ENCODE peak calls at places on chromosome 15, in four cellular contexts. W is left ventricle myocardium inferior, U is tibial artery, Y is WERI-Rb-1. Q is an unnamed sample.

GRCh38 chr15:95639208-95639607 is 691.3 kb upstream of the NR2F2 start:
- DNase-seq in W (no peak), U (no peak), Y (no peak), Q (no peak)

GRCh38 chr15:66374179-66374578 is 12.5 kb upstream of the MAP2K1 start:
- DNase-seq in W (no peak), U (no peak), Y (no peak), Q (no peak)

GRCh38 chr15:23472033-23472432 is 25.0 kb upstream of the GOLGA6L2 start:
- DNase-seq in W (no peak), U (no peak), Y (no peak), Q (no peak)

GRCh38 chr15:58463815-58464697 is 32.3 kb downstream of the LIPC start:
- DNase-seq in W (no peak), U (no peak), Y (no peak), Q (no peak)

GRCh38 chr15:45146405-45146804 is 16.6 kb downstream of the DUOX1 start:
- DNase-seq in W (no peak), U (no peak), Y (no peak), Q (no peak)

GRCh38 chr15:89805241-89806216 is 9.1 kb downstream of the ANPEP start:
- DNase-seq in W (no peak), U (no peak), Y (no peak), Q (no peak)

GRCh38 chr15:66647358-66647757 is 54.7 kb upstream of the SMAD6 start:
- DNase-seq in W (peak; percentile 63), U (no peak), Y (no peak), Q (no peak)

GRCh38 chr15:86558252-86558651 is 478.6 kb downstream of the AGBL1 start:
- DNase-seq in W (no peak), U (no peak), Y (no peak), Q (no peak)

GRCh38 chr15:30872341-30872748 is 31.4 kb upstream of the FAN1 start:
- DNase-seq in W (no peak), U (no peak), Y (no peak), Q (no peak)
- TF ChIP-seq CTCF in W (no peak), U (no peak), Y (no peak), Q (no peak)

GRCh38 chr15:52559583-52559982 is 9.2 kb downstream of the ARPP19 start:
- DNase-seq in W (no peak), U (no peak), Y (no peak), Q (no peak)
- H3K4me3 ChIP-seq in W (no peak overlapping the region), U (no peak overlapping the region), Y (no peak overlapping the region), Q (no peak overlapping the region)

DNA sequence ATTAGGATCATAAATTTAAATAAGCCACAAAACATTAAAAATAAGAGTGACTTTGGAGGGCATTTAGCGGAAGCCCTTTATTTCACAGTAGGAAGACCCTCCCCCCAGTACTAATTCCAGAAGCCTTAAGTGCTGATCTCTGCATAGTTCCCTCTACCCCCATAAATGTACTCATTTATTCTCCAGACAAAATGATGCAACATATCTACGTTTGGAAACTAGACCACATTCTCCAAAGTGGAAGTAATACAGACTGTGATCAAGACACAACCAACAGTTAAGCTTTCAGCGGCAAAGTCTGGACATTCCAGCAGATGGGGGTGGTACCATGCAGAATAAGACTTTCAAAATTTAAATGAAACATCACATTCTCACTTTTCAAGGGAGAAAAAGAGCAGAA is 44.8 kb upstream of the RPS17 start:
- DNase-seq in W (no peak), U (no peak), Y (no peak), Q (no peak)
- TF ChIP-seq CTCF in W (no peak), U (no peak), Y (no peak), Q (no peak)

GRCh38 chr15:71447328-71448250 is 332.3 kb downstream of the THSD4 start:
- DNase-seq in W (no peak), U (no peak), Y (no peak), Q (no peak)

GRCh38 chr15:71451080-71451479 is 335.8 kb downstream of the THSD4 start:
- DNase-seq in W (no peak), U (no peak), Y (peak; percentile 62), Q (no peak)

GRCh38 chr15:71449363-71449762 is 334.1 kb downstream of the THSD4 start:
- DNase-seq in W (no peak), U (no peak), Y (no peak), Q (no peak)

GRCh38 chr15:71449956-71450355 is 334.7 kb downstream of the THSD4 start:
- DNase-seq in W (no peak), U (no peak), Y (no peak), Q (no peak)

DNA sequence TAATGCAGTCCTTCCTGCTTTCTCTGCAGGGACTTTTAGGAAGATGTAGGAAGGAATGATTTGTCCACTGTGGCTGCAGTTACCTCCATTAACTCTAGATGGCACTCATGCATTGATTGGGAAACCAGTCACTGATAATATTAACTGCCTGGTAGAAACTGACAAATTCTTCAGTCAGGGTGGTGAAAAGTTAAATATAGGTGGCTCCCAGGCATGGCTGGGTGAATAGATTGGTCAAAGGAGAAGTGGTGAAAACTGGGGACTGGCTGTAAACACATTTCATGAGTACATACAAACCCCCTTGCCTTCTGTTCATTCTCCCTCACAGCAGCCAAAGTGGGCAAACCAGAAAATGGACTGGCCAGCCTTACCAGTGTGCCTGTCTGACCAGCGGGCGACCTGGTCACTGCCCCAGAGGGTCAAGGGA is 333.4 kb downstream of the THSD4 start:
- DNase-seq in W (no peak), U (peak; percentile 38), Y (peak; percentile 59), Q (peak; percentile 73)
- H3K4me3 ChIP-seq in W (no peak overlapping the region), U (no peak overlapping the region), Y (no peak overlapping the region), Q (no peak overlapping the region)

GRCh38 chr15:75955720-75956119 is 52.0 kb downstream of the FBXO22 start:
- DNase-seq in W (no peak), U (no peak), Y (no peak), Q (no peak)
- TF ChIP-seq CTCF in W (no peak), U (no peak), Y (no peak), Q (no peak)

GRCh38 chr15:40421246-40422157 is 15.9 kb downstream of the IVD start:
- DNase-seq in W (peak; percentile 76), U (peak; percentile 65), Y (peak; percentile 91), Q (no peak)
- H3K4me3 ChIP-seq in W (peak overlapping the region; percentile 32), U (peak overlapping the region; percentile 3), Y (peak overlapping the region; percentile 29), Q (no peak overlapping the region)

GRCh38 chr15:63877713-63878271 is 44.0 kb upstream of the HERC1 start:
- DNase-seq in W (no peak), U (no peak), Y (no peak), Q (no peak)
- TF ChIP-seq CTCF in W (no peak), U (no peak), Y (no peak), Q (no peak)

GRCh38 chr15:68283401-68283800 is 5.9 kb downstream of the FEM1B start:
- DNase-seq in W (no peak), U (no peak), Y (no peak), Q (no peak)
- H3K4me3 ChIP-seq in W (no peak overlapping the region), U (no peak overlapping the region), Y (no peak overlapping the region), Q (no peak overlapping the region)